ENCODE peak calls at places on chromosomes 5 and 9, in four cellular contexts. N is NCI-H2081, Z is hepatic stellate cell, Q is RCC 7860. H is an unnamed sample.

GRCh38 chr9:92989561-92989960 is 42.2 kb downstream of the FGD3 start:
- DNase-seq in N (peak; percentile 42), Z (no peak), Q (no peak), H (no peak)

GRCh38 chr9:76373173-76373771 is 21.0 kb downstream of the RFK start:
- DNase-seq in N (no peak), Z (no peak), Q (peak; percentile 41), H (no peak)

GRCh38 chr5:138654281-138654867 is 79.2 kb upstream of the HSPA9 start:
- DNase-seq in N (no peak), Z (peak; percentile 41), Q (peak; percentile 93), H (no peak)

GRCh38 chr9:113931140-113931539 is 55.0 kb downstream of the ZNF618 start:
- DNase-seq in N (no peak), Z (no peak), Q (no peak), H (no peak)

GRCh38 chr9:111411266-111411665 is 72.9 kb downstream of the ECPAS start:
- DNase-seq in N (no peak), Z (no peak), Q (no peak), H (no peak)

GRCh38 chr9:108136646-108137045 is 647.1 kb upstream of the KLF4 start:
- DNase-seq in N (no peak), Z (no peak), Q (no peak), H (no peak)

GRCh38 chr9:107540167-107540566 is 50.6 kb upstream of the KLF4 start:
- DNase-seq in N (no peak), Z (no peak), Q (no peak), H (no peak)

GRCh38 chr9:92517046-92517445 is 18.7 kb downstream of the ECM2 start:
- DNase-seq in N (no peak), Z (no peak), Q (no peak), H (no peak)

GRCh38 chr5:97560176-97560993 is 377.3 kb upstream of the RIOK2 start:
- DNase-seq in N (no peak), Z (no peak), Q (no peak), H (no peak)

H was measured in WERI-Rb-1.